ENCODE peak calls at places on chromosomes 2 and 18, in four cellular contexts. L is Calu3, F is RPMI7951, E is T-helper 9 cell. Y is an unnamed sample.

GRCh38 chr2:197813093-197813787 is 8.8 kb downstream of the PLCL1 start:
- DNase-seq in L (peak; percentile 11), F (peak; percentile 52), E (no peak), Y (peak; percentile 38)

GRCh38 chr2:181570833-181571661 is 85.9 kb downstream of the CERKL start:
- DNase-seq in L (no peak), F (peak; percentile 6), E (no peak), Y (no peak)

GRCh38 chr2:54429811-54430600 is 26.1 kb upstream of the SPTBN1 start:
- DNase-seq in L (no peak), F (no peak), E (no peak), Y (no peak)

GRCh38 chr2:202418511-202418910 is 42.4 kb downstream of the BMPR2 start:
- DNase-seq in L (no peak), F (no peak), E (no peak), Y (no peak)

GRCh38 chr2:213066445-213066746 is 85.0 kb downstream of the IKZF2 start:
- DNase-seq in L (no peak), F (no peak), E (no peak), Y (no peak)

GRCh38 chr2:69291004-69291650 is 95.9 kb downstream of the GFPT1 start:
- DNase-seq in L (no peak), F (peak; percentile 46), E (no peak), Y (no peak)

GRCh38 chr2:126660068-126660467 is 4.1 kb downstream of the GYPC start:
- DNase-seq in L (no peak), F (no peak), E (no peak), Y (no peak)

GRCh38 chr2:36695746-36696415 is 626 bp upstream of the VIT start:
- DNase-seq in L (no peak), F (peak; percentile 69), E (no peak), Y (peak; percentile 65)

GRCh38 chr18:74589021-74589420 is 8.6 kb upstream of the ZNF407 start:
- DNase-seq in L (no peak), F (no peak), E (no peak), Y (no peak)

GRCh38 chr2:168757223-168757622 is 45.2 kb upstream of the NOSTRIN start:
- DNase-seq in L (no peak), F (no peak), E (no peak), Y (no peak)

GRCh38 chr2:71934595-71935263 is 212.9 kb downstream of the CYP26B1 start:
- DNase-seq in L (no peak), F (peak; percentile 96), E (no peak), Y (peak; percentile 68)

GRCh38 chr18:48165104-48165866 is 234.8 kb upstream of the SMAD2 start:
- DNase-seq in L (no peak), F (no peak), E (no peak), Y (no peak)